ENCODE peak calls at places on chromosomes 5 and 9, in eight cellular contexts. X is heart left ventricle, E is neural progenitor cell, N is neuronal stem cell, O is foreskin fibroblast, F is left lung, V is endodermal cell, B is Peyer's patch. R is an unnamed sample.

GRCh38 chr5:51731641-51732040 is 348.4 kb downstream of the ISL1 start:
- DNase-seq in F (no peak), X (no peak), N (no peak), B (no peak), O (peak), E (no peak), V (no peak), R (no peak)

GRCh38 chr9:89448381-89448780 is 49.5 kb downstream of the SEMA4D start:
- DNase-seq in N (no peak), F (no peak), O (peak), X (peak), B (no peak), V (no peak), E (no peak), R (no peak)

GRCh38 chr5:167412506-167412905 is 878.9 kb upstream of the WWC1 start:
- DNase-seq in B (no peak), X (no peak), V (no peak), F (no peak), N (no peak), E (no peak), O (peak), R (no peak)

GRCh38 chr9:25224309-25224708 is 453.9 kb downstream of the TUSC1 start:
- DNase-seq in X (no peak), E (no peak), O (no peak), F (no peak), B (no peak), V (no peak), N (no peak), R (no peak)

GRCh38 chr5:79513519-79514390 is at the start of gene HOMER1:
- DNase-seq in B (peak), N (peak), V (peak), E (peak), F (peak), X (peak), O (peak), R (peak)

GRCh38 chr9:60546406-60546805 is 367.8 kb upstream of the SPATA31A5 start:
- DNase-seq in V (no peak), E (no peak), O (no peak), X (peak), F (no peak), N (no peak), B (peak), R (no peak)

GRCh38 chr5:132592521-132592920 is 35.7 kb downstream of the RAD50 start:
- DNase-seq in E (peak), O (peak), N (no peak), X (no peak), B (no peak), F (no peak), V (no peak), R (no peak)

GRCh38 chr9:4832786-4833579 is 40.2 kb downstream of the RCL1 start:
- DNase-seq in E (no peak), B (no peak), X (no peak), F (no peak), O (peak), N (no peak), V (no peak), R (no peak)

GRCh38 chr5:143554194-143554717 is 150.8 kb upstream of the NR3C1 start:
- DNase-seq in B (no peak), X (no peak), F (no peak), V (no peak), N (no peak), O (peak), E (no peak), R (no peak)

GRCh38 chr9:114775121-114775520 is 30.7 kb downstream of the TNFSF15 start:
- DNase-seq in B (no peak), E (no peak), F (no peak), O (no peak), X (no peak), N (no peak), V (no peak), R (no peak)

GRCh38 chr5:96324708-96325107 is 108.3 kb downstream of the PCSK1 start:
- DNase-seq in V (no peak), B (no peak), F (no peak), X (no peak), N (no peak), O (peak), E (no peak), R (no peak)

GRCh38 chr5:9765421-9765820 is 135.3 kb upstream of the TAS2R1 start:
- DNase-seq in X (no peak), V (no peak), N (no peak), B (no peak), F (no peak), O (peak), E (no peak), R (no peak)

GRCh38 chr9:120774719-120775118 is 18.5 kb downstream of the FBXW2 start:
- DNase-seq in O (no peak), F (no peak), V (no peak), N (no peak), X (no peak), E (no peak), B (no peak), R (no peak)

GRCh38 chr9:38160613-38161215 is 91.7 kb upstream of the SHB start:
- DNase-seq in X (no peak), N (peak), O (peak), E (peak), V (peak), F (no peak), B (peak), R (peak)

GRCh38 chr5:118533166-118533565 is 455.2 kb downstream of the DTWD2 start:
- DNase-seq in X (no peak), E (no peak), B (no peak), V (no peak), F (no peak), O (no peak), N (no peak), R (no peak)

GRCh38 chr9:121399883-121400607 is 30.0 kb upstream of the STOM start:
- DNase-seq in B (no peak), N (peak), X (no peak), V (no peak), F (no peak), E (peak), O (peak), R (peak)

GRCh38 chr9:105694848-105695581 is 674 bp downstream of the TMEM38B start:
- DNase-seq in F (peak), N (peak), B (peak), V (peak), O (peak), X (peak), E (peak), R (peak)

GRCh38 chr9:17793713-17794622 is 215.1 kb downstream of the SH3GL2 start:
- DNase-seq in B (no peak), N (no peak), O (peak), F (no peak), V (peak), X (no peak), E (peak), R (no peak)

GRCh38 chr9:130882696-130883225 is 13.9 kb downstream of the QRFP start:
- DNase-seq in E (no peak), B (no peak), X (peak), N (no peak), F (peak), O (no peak), V (no peak), R (no peak)

GRCh38 chr9:114501786-114502682 is 3.2 kb downstream of the WHRN start:
- DNase-seq in B (no peak), E (peak), N (peak), V (peak), F (no peak), X (no peak), O (peak), R (peak)

GRCh38 chr9:90044263-90044662 is 439.5 kb downstream of the GADD45G start:
- DNase-seq in E (no peak), V (peak), O (no peak), X (no peak), N (no peak), F (no peak), B (no peak), R (no peak)

GRCh38 chr5:15901151-15901550 is 278.4 kb downstream of the MARCHF11 start:
- DNase-seq in V (no peak), F (no peak), O (no peak), B (no peak), N (no peak), E (no peak), X (no peak), R (no peak)

GRCh38 chr9:110069326-110070248 is 138.4 kb downstream of the C9orf152 start:
- DNase-seq in O (peak), B (no peak), X (no peak), N (no peak), V (no peak), E (no peak), F (no peak), R (no peak)

GRCh38 chr9:71985070-71985956 is 73.9 kb downstream of the C9orf85 start:
- DNase-seq in E (peak), V (peak), N (no peak), X (no peak), B (no peak), F (no peak), O (no peak), R (peak)

GRCh38 chr9:125570246-125570645 is 136.8 kb downstream of the MAPKAP1 start:
- DNase-seq in X (no peak), V (no peak), B (no peak), F (no peak), N (no peak), E (no peak), O (no peak), R (no peak)

GRCh38 chr9:98887918-98888510 is 55.7 kb upstream of the COL15A1 start:
- DNase-seq in N (no peak), V (peak), O (peak), F (no peak), X (no peak), B (no peak), E (no peak), R (no peak)

GRCh38 chr9:98886691-98887229 is 56.9 kb upstream of the COL15A1 start:
- DNase-seq in X (no peak), E (no peak), B (no peak), F (no peak), O (no peak), N (no peak), V (no peak), R (no peak)

GRCh38 chr9:98890256-98890655 is 53.5 kb upstream of the COL15A1 start:
- DNase-seq in B (no peak), O (no peak), E (no peak), F (no peak), V (no peak), X (no peak), N (no peak), R (no peak)

GRCh38 chr9:98885575-98886292 is 58.0 kb upstream of the COL15A1 start:
- DNase-seq in V (no peak), B (no peak), X (no peak), N (no peak), O (no peak), F (no peak), E (no peak), R (no peak)

GRCh38 chr9:98888794-98889495 is 54.8 kb upstream of the COL15A1 start:
- DNase-seq in B (no peak), V (peak), E (no peak), N (no peak), X (no peak), O (peak), F (no peak), R (no peak)
- H3K4me3 ChIP-seq in B (no peak), V (no peak), E (no peak), N (no peak), X (no peak), O (no peak), F (no peak), R (no peak)

GRCh38 chr9:88013607-88014006 is 39.3 kb upstream of the CDK20 start:
- DNase-seq in O (no peak), N (no peak), F (no peak), B (no peak), E (no peak), V (no peak), X (no peak), R (no peak)

GRCh38 chr9:88013051-88013450 is 38.7 kb upstream of the CDK20 start:
- DNase-seq in X (no peak), F (no peak), N (no peak), E (peak), V (peak), O (no peak), B (no peak), R (no peak)

GRCh38 chr9:88023001-88023400 is 48.7 kb upstream of the CDK20 start:
- DNase-seq in X (no peak), V (no peak), N (no peak), B (no peak), E (no peak), F (no peak), O (no peak), R (no peak)

GRCh38 chr9:88017086-88017485 is 42.8 kb upstream of the CDK20 start:
- DNase-seq in F (no peak), V (no peak), X (no peak), B (no peak), N (no peak), O (peak), E (no peak), R (no peak)

DNA sequence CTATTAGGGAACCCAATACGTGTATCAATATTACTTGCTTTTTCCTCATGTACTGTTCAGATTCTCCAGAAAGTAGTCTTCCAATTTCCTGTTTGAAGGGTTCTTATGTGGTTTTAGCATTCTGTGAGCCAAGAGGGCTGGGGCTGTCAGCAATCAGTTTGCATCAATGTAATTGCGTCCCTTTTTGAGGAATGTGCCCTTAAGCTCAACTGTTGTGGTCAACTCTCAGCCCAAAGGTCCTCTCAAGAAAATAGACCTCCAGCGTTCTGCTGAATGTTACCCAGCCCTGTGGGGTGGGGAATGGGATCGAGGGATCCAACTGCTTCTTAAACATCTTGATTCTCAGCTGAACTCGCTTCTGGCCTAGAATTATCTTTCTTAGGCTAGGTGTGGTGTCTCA is 43.8 kb upstream of the CDK20 start:
- DNase-seq in X (no peak), V (no peak), O (no peak), B (no peak), F (no peak), E (no peak), N (no peak), R (no peak)
- H3K4me3 ChIP-seq in X (no peak), V (no peak), O (no peak), B (no peak), F (no peak), E (no peak), N (no peak), R (no peak)

GRCh38 chr5:40757400-40757799 is 1.6 kb upstream of the TTC33 start:
- DNase-seq in V (no peak), E (no peak), O (no peak), X (no peak), F (no peak), B (no peak), N (no peak), R (no peak)

GRCh38 chr5:40755407-40756365 is at the start of gene TTC33:
- DNase-seq in B (peak), X (peak), E (peak), O (peak), N (peak), V (peak), F (peak), R (peak)

GRCh38 chr5:40755093-40755406 is 711 bp downstream of the TTC33 start:
- DNase-seq in V (peak), F (peak), E (peak), X (peak), B (peak), O (peak), N (peak), R (peak)

GRCh38 chr5:40754381-40755092 is 1.2 kb downstream of the TTC33 start:
- DNase-seq in F (no peak), V (no peak), X (no peak), O (peak), B (no peak), E (peak), N (no peak), R (no peak)
- H3K4me3 ChIP-seq in F (peak), V (peak), X (peak), O (peak), B (peak), E (peak), N (peak), R (peak)

DNA sequence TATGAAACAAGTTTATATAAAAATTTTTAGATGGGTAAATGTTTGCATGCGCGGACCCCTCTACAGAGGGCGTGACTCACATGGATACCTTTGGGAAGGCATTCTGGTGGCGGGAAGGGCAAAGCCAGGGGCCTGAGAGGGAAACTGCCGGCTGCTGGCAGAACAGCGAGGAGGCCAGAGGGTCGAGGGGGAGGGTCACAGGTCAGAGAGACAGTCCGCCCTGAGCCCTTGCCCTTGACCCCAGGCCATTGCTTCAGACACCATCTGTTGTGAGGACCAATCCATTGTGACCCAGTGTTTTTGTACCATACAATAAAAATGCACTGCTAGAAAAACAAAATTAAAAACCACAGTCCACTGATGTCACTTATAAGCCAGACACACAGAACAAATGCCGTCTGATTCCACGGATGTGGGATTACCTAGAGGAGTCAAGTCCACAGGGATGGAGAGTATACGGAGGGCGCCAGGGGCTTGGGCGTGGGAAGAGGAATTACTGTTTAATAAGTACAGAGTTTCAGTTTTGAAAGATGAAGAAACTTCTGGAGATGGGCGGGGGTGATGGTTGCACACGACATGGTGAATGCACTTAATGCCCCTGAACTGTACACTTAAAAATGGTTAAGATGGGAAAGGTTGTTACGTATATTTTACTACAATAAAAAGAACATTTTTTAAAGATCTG is 11.9 kb downstream of the BTNL9 start:
- DNase-seq in B (no peak), X (no peak), F (no peak), V (peak), O (no peak), E (no peak), N (no peak), R (no peak)
- H3K4me3 ChIP-seq in B (no peak), X (peak), F (peak), V (no peak), O (no peak), E (peak), N (no peak), R (peak)